ENCODE peak calls at places on chromosomes 3 and 15, in five cellular contexts. One of them, this sample, is unnamed.

GRCh38 chr3:11717301-11717700 is 73.6 kb upstream of the VGLL4 start:
- DNase-seq in HCT116: no peak
- DNase-seq in K562: no peak
- DNase-seq in endothelial cell of umbilical vein: peak
- DNase-seq in GM12878: no peak
- DNase-seq in this sample: no peak

GRCh38 chr3:107284570-107284969 is 92.7 kb upstream of the CCDC54 start:
- DNase-seq in HCT116: no peak
- DNase-seq in K562: no peak
- DNase-seq in endothelial cell of umbilical vein: no peak
- DNase-seq in GM12878: no peak
- DNase-seq in this sample: no peak

GRCh38 chr3:38019658-38020341 is 9.6 kb downstream of the PLCD1 start:
- DNase-seq in HCT116: no peak
- DNase-seq in K562: peak
- DNase-seq in endothelial cell of umbilical vein: no peak
- DNase-seq in GM12878: no peak
- DNase-seq in this sample: no peak

GRCh38 chr3:81485444-81485865 is 276.0 kb downstream of the GBE1 start:
- DNase-seq in HCT116: no peak
- DNase-seq in K562: no peak
- DNase-seq in endothelial cell of umbilical vein: peak
- DNase-seq in GM12878: peak
- DNase-seq in this sample: no peak

GRCh38 chr3:143885803-143886427 is 37.6 kb upstream of the SLC9A9 start:
- DNase-seq in HCT116: peak
- DNase-seq in K562: peak
- DNase-seq in endothelial cell of umbilical vein: peak
- DNase-seq in GM12878: peak
- DNase-seq in this sample: no peak

GRCh38 chr3:152192050-152192449 is 76.7 kb upstream of the MBNL1 start:
- DNase-seq in HCT116: no peak
- DNase-seq in K562: no peak
- DNase-seq in endothelial cell of umbilical vein: no peak
- DNase-seq in GM12878: no peak
- DNase-seq in this sample: no peak

GRCh38 chr15:79365765-79366164 is 54.9 kb downstream of the TMED3 start:
- DNase-seq in HCT116: no peak
- DNase-seq in K562: no peak
- DNase-seq in endothelial cell of umbilical vein: no peak
- DNase-seq in GM12878: no peak
- DNase-seq in this sample: no peak

GRCh38 chr3:188792788-188793187 is 379.0 kb upstream of the TPRG1 start:
- DNase-seq in HCT116: no peak
- DNase-seq in K562: no peak
- DNase-seq in endothelial cell of umbilical vein: no peak
- DNase-seq in GM12878: no peak
- DNase-seq in this sample: no peak

GRCh38 chr3:9102240-9102841 is 139.1 kb upstream of the RAD18 start:
- DNase-seq in HCT116: no peak
- DNase-seq in K562: no peak
- DNase-seq in endothelial cell of umbilical vein: no peak
- DNase-seq in GM12878: no peak
- DNase-seq in this sample: no peak

GRCh38 chr15:20376872-20377271 is 164.7 kb downstream of the GOLGA6L6 start:
- DNase-seq in HCT116: no peak
- DNase-seq in K562: no peak
- DNase-seq in endothelial cell of umbilical vein: no peak
- DNase-seq in GM12878: no peak
- DNase-seq in this sample: no peak

GRCh38 chr3:187367561-187368103 is 553 bp upstream of the RTP4 start:
- DNase-seq in HCT116: no peak
- DNase-seq in K562: no peak
- DNase-seq in endothelial cell of umbilical vein: no peak
- DNase-seq in GM12878: no peak
- DNase-seq in this sample: no peak

GRCh38 chr3:24373198-24373959 is 121.3 kb downstream of the THRB start:
- DNase-seq in HCT116: no peak
- DNase-seq in K562: no peak
- DNase-seq in endothelial cell of umbilical vein: no peak
- DNase-seq in GM12878: no peak
- DNase-seq in this sample: no peak

GRCh38 chr3:121601212-121601812 is 8.1 kb downstream of the FBXO40 start:
- DNase-seq in HCT116: no peak
- DNase-seq in K562: no peak
- DNase-seq in endothelial cell of umbilical vein: peak
- DNase-seq in GM12878: no peak
- DNase-seq in this sample: no peak

GRCh38 chr3:32238027-32238815 is at the start of gene CMTM8:
- DNase-seq in HCT116: no peak
- DNase-seq in K562: peak
- DNase-seq in endothelial cell of umbilical vein: peak
- DNase-seq in GM12878: no peak
- DNase-seq in this sample: no peak

GRCh38 chr3:71926242-71926560 is 141.3 kb upstream of the PROK2 start:
- DNase-seq in HCT116: peak
- DNase-seq in K562: no peak
- DNase-seq in endothelial cell of umbilical vein: no peak
- DNase-seq in GM12878: no peak
- DNase-seq in this sample: no peak

GRCh38 chr3:45273681-45274515 is 47.8 kb upstream of the TMEM158 start:
- DNase-seq in HCT116: no peak
- DNase-seq in K562: peak
- DNase-seq in endothelial cell of umbilical vein: no peak
- DNase-seq in GM12878: no peak
- DNase-seq in this sample: no peak

GRCh38 chr3:133662256-133662773 is 574 bp upstream of the TOPBP1 start:
- DNase-seq in HCT116: no peak
- DNase-seq in K562: peak
- DNase-seq in endothelial cell of umbilical vein: peak
- DNase-seq in GM12878: no peak
- DNase-seq in this sample: no peak

GRCh38 chr3:30098656-30099454 is 507.5 kb upstream of the TGFBR2 start:
- DNase-seq in HCT116: peak
- DNase-seq in K562: no peak
- DNase-seq in endothelial cell of umbilical vein: peak
- DNase-seq in GM12878: no peak
- DNase-seq in this sample: no peak

GRCh38 chr3:194387926-194388418 is 11.1 kb downstream of the GP5 start:
- DNase-seq in HCT116: no peak
- DNase-seq in K562: no peak
- DNase-seq in endothelial cell of umbilical vein: no peak
- DNase-seq in GM12878: no peak
- DNase-seq in this sample: no peak

GRCh38 chr15:68885070-68885469 is 45.3 kb upstream of the SPESP1 start:
- DNase-seq in HCT116: no peak
- DNase-seq in K562: no peak
- DNase-seq in endothelial cell of umbilical vein: no peak
- DNase-seq in GM12878: no peak
- DNase-seq in this sample: no peak

GRCh38 chr3:181317521-181317920 is 328.0 kb upstream of the DNAJC19 start:
- DNase-seq in HCT116: no peak
- DNase-seq in K562: no peak
- DNase-seq in endothelial cell of umbilical vein: no peak
- DNase-seq in GM12878: no peak
- DNase-seq in this sample: no peak

GRCh38 chr15:43998607-43999006 is 171.8 kb downstream of the WDR76 start:
- DNase-seq in HCT116: no peak
- DNase-seq in K562: no peak
- DNase-seq in endothelial cell of umbilical vein: peak
- DNase-seq in GM12878: no peak
- DNase-seq in this sample: no peak

GRCh38 chr3:141074529-141074928 is 23.4 kb downstream of the SPSB4 start:
- DNase-seq in HCT116: no peak
- DNase-seq in K562: no peak
- DNase-seq in endothelial cell of umbilical vein: no peak
- DNase-seq in GM12878: no peak
- DNase-seq in this sample: no peak

GRCh38 chr3:53411371-53411770 is 64.0 kb upstream of the DCP1A start:
- DNase-seq in HCT116: no peak
- DNase-seq in K562: no peak
- DNase-seq in endothelial cell of umbilical vein: no peak
- DNase-seq in GM12878: no peak
- DNase-seq in this sample: no peak

GRCh38 chr3:53416530-53416929 is 69.2 kb upstream of the DCP1A start:
- DNase-seq in HCT116: no peak
- DNase-seq in K562: no peak
- DNase-seq in endothelial cell of umbilical vein: no peak
- DNase-seq in GM12878: no peak
- DNase-seq in this sample: no peak

GRCh38 chr3:53412953-53413352 is 65.6 kb upstream of the DCP1A start:
- DNase-seq in HCT116: no peak
- DNase-seq in K562: no peak
- DNase-seq in endothelial cell of umbilical vein: no peak
- DNase-seq in GM12878: no peak
- DNase-seq in this sample: no peak
- H3K9ac ChIP-seq in HCT116: no peak
- H3K9ac ChIP-seq in K562: no peak
- H3K9ac ChIP-seq in endothelial cell of umbilical vein: no peak
- H3K9ac ChIP-seq in GM12878: no peak
- H3K9ac ChIP-seq in this sample: no peak

GRCh38 chr15:74635228-74635627 is 19.6 kb downstream of the CLK3 start:
- DNase-seq in HCT116: no peak
- DNase-seq in K562: peak
- DNase-seq in endothelial cell of umbilical vein: peak
- DNase-seq in GM12878: no peak
- DNase-seq in this sample: no peak

GRCh38 chr15:74643368-74644204 is 27.9 kb downstream of the CLK3 start:
- DNase-seq in HCT116: no peak
- DNase-seq in K562: peak
- DNase-seq in endothelial cell of umbilical vein: no peak
- DNase-seq in GM12878: no peak
- DNase-seq in this sample: no peak

GRCh38 chr15:74642328-74642723 is 26.7 kb downstream of the CLK3 start:
- DNase-seq in HCT116: no peak
- DNase-seq in K562: no peak
- DNase-seq in endothelial cell of umbilical vein: no peak
- DNase-seq in GM12878: no peak
- DNase-seq in this sample: no peak

GRCh38 chr15:74642724-74643367 is 27.2 kb downstream of the CLK3 start:
- DNase-seq in HCT116: no peak
- DNase-seq in K562: peak
- DNase-seq in endothelial cell of umbilical vein: peak
- DNase-seq in GM12878: no peak
- DNase-seq in this sample: peak

DNA sequence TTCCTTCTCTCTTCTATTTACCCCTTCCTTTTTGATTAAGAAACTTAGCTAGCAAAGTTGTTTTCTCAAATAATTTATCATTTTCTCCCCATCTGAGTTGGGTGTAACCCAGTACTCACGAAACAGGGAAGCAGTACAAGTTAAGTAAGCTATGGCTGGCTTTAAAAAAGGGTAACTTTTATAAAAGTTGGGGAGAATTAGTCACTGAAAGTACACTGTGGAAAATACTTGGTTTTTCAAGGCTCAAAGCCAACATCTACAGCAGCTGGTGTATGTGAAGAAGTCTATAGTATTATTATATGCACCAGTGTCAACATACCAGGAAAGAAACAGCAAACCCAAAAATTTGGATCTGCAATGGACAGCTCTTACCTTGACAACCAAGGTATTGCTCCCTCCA is 25.5 kb downstream of the CLK3 start:
- DNase-seq in HCT116: no peak
- DNase-seq in K562: no peak
- DNase-seq in endothelial cell of umbilical vein: peak
- DNase-seq in GM12878: no peak
- DNase-seq in this sample: no peak
- H3K27ac ChIP-seq in HCT116: no peak
- H3K27ac ChIP-seq in K562: no peak
- H3K27ac ChIP-seq in endothelial cell of umbilical vein: no peak
- H3K27ac ChIP-seq in GM12878: no peak
- H3K27ac ChIP-seq in this sample: no peak

DNA sequence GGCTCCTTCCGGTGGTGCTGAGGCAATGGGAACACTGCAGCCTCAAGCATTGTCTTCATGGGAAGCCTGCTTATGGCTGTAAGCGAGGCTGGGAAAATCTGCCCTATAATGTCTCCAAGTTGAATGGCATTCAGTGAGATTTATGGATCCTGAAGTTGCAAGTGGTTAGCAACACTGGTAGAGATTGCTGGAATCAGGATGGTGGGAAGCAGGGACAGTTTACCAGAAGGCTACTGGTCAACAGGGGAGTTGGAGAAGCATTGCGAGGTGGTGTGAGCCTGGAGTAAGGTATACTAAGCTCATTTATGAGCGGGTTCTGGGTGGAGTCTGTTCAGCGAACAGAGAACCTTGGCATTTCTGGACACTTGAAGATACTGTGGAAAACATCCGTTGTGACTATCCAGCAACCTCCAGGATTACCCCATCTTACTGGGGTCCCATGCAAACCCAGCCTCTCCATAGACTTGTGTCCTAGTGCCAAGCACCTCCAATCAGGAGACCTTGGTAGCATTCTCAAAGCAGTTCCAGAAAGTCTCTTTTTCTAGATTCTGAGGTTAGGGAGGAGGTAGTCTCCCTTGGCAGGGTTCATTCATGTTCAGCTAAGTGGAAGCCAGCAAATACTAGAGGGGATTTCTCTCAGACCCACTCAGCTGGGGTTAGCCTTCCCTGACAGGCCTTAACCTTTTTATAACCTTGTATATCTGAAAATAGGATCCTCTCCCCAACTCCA is 7.3 kb downstream of the RPSA start:
- DNase-seq in HCT116: no peak
- DNase-seq in K562: no peak
- DNase-seq in endothelial cell of umbilical vein: no peak
- DNase-seq in GM12878: no peak
- DNase-seq in this sample: no peak
- TF ChIP-seq POLR2AphosphoS5 in HCT116: peak
- TF ChIP-seq POLR2AphosphoS5 in K562: peak
- TF ChIP-seq POLR2AphosphoS5 in endothelial cell of umbilical vein: peak
- TF ChIP-seq POLR2AphosphoS5 in GM12878: no peak
- TF ChIP-seq POLR2AphosphoS5 in this sample: no peak

DNA sequence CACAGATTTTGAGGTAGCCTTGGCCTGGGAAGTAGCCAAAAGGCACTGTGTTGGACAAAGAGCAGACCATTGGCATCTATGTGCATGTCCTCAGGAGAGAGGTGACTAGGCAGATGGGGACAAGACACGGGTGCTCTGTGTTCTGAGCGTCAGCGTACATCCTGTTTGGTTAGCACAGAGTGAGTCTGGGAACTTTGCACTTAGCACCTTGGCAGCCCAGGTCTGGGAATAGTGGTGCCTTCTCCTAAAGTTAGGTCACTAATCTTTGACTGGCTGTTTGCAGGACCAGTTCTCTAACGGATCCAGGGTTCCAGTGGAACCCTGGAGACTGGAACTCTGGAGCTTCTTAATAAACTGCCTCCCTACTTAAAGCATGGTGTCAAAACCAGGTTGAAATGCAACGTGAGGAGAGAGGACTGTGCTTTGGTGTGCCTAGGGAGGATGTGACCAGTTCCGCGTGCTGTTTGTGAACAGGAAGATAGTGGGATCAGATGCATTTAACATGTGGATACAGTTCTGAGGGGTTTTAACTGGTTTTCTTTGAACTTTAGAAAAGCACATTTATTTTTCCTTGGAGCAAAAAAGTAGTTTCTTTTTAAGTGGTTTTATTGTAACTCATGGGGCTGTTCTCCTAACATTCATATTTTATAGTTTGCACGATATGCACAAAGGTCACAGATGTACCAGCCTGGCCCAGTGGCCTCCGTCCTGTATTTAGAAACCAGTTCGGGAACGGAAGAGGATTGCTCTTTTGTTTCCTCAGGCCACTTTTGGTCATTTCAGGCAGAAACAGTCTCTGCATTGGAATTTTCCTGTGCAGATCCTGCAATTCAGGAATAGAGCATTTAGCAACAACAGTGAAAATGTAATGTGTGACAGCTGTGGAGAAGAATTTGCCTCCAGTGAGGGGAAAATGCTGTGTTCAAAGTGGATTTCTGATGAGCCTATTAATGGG is 48.8 kb downstream of the ABHD2 start:
- DNase-seq in HCT116: no peak
- DNase-seq in K562: no peak
- DNase-seq in endothelial cell of umbilical vein: peak
- DNase-seq in GM12878: no peak
- DNase-seq in this sample: no peak
- H3K9ac ChIP-seq in HCT116: no peak
- H3K9ac ChIP-seq in K562: no peak
- H3K9ac ChIP-seq in endothelial cell of umbilical vein: no peak
- H3K9ac ChIP-seq in GM12878: no peak
- H3K9ac ChIP-seq in this sample: no peak